ENCODE peak calls at places on chromosome 7, in six cellular contexts. N is DMS153, W is RPMI8226, A is RWPE1, I is occipital lobe, T is NCI-H226. C is an unnamed sample.

GRCh38 chr7:115634633-115635032 is 395.9 kb downstream of the TFEC start:
- DNase-seq in N (peak; percentile 87), W (no peak), A (peak; percentile 4), I (no peak), T (peak; percentile 49), C (no peak)

GRCh38 chr7:71612892-71613291 is 480.9 kb downstream of the GALNT17 start:
- DNase-seq in N (no peak), W (no peak), A (no peak), I (peak; percentile 7), T (no peak), C (no peak)

GRCh38 chr7:159046300-159046699 is 98.4 kb downstream of the VIPR2 start:
- DNase-seq in N (no peak), W (no peak), A (no peak), I (no peak), T (no peak), C (no peak)

GRCh38 chr7:106283831-106284515 is 810 bp downstream of the NAMPT start:
- DNase-seq in N (no peak), W (peak; percentile 67), A (peak; percentile 14), I (peak; percentile 42), T (peak; percentile 10), C (peak; percentile 29)

GRCh38 chr7:38736135-38736534 is 105.0 kb upstream of the AMPH start:
- DNase-seq in N (no peak), W (no peak), A (no peak), I (no peak), T (no peak), C (no peak)

GRCh38 chr7:27972272-27972671 is 208.3 kb downstream of the JAZF1 start:
- DNase-seq in N (no peak), W (no peak), A (no peak), I (no peak), T (no peak), C (no peak)

GRCh38 chr7:17447728-17448478 is 149.5 kb downstream of the AHR start:
- DNase-seq in N (no peak), W (no peak), A (no peak), I (no peak), T (no peak), C (no peak)

GRCh38 chr7:51066405-51066882 is 250.2 kb downstream of the COBL start:
- DNase-seq in N (no peak), W (no peak), A (no peak), I (no peak), T (no peak), C (no peak)

GRCh38 chr7:41189866-41190265 is 513.0 kb downstream of the INHBA start:
- DNase-seq in N (no peak), W (no peak), A (peak; percentile 77), I (no peak), T (peak; percentile 96), C (no peak)

GRCh38 chr7:2981103-2981480 is 62.6 kb downstream of the CARD11 start:
- DNase-seq in N (no peak), W (no peak), A (no peak), I (no peak), T (no peak), C (no peak)

GRCh38 chr7:105838273-105839141 is 37.9 kb downstream of the ATXN7L1 start:
- DNase-seq in N (peak; percentile 32), W (no peak), A (peak; percentile 22), I (peak; percentile 7), T (peak; percentile 79), C (peak; percentile 68)

GRCh38 chr7:49400891-49401550 is 372.4 kb upstream of the VWC2 start:
- DNase-seq in N (no peak), W (no peak), A (peak; percentile 34), I (no peak), T (no peak), C (no peak)

GRCh38 chr7:148782757-148783456 is 84.2 kb downstream of the CUL1 start:
- DNase-seq in N (no peak), W (no peak), A (no peak), I (no peak), T (no peak), C (no peak)

GRCh38 chr7:84294907-84295455 is 100.4 kb upstream of the SEMA3A start:
- DNase-seq in N (no peak), W (no peak), A (no peak), I (no peak), T (no peak), C (no peak)

GRCh38 chr7:49855281-49855980 is 82.0 kb downstream of the VWC2 start:
- DNase-seq in N (no peak), W (no peak), A (no peak), I (no peak), T (no peak), C (no peak)

GRCh38 chr7:132650498-132650897 is 74.2 kb upstream of the PLXNA4 start:
- DNase-seq in N (no peak), W (no peak), A (peak; percentile 46), I (no peak), T (peak; percentile 76), C (no peak)

GRCh38 chr7:145845345-145845744 is 271.3 kb upstream of the CNTNAP2 start:
- DNase-seq in N (no peak), W (peak; percentile 48), A (no peak), I (no peak), T (no peak), C (no peak)

GRCh38 chr7:117169907-117170306 is 153.0 kb downstream of the WNT2 start:
- DNase-seq in N (peak; percentile 6), W (no peak), A (peak; percentile 34), I (no peak), T (no peak), C (no peak)

GRCh38 chr7:45181286-45181960 is 23.8 kb downstream of the RAMP3 start:
- DNase-seq in N (no peak), W (no peak), A (no peak), I (no peak), T (no peak), C (no peak)

GRCh38 chr7:137091396-137091795 is 222.9 kb downstream of the CHRM2 start:
- DNase-seq in N (no peak), W (no peak), A (no peak), I (no peak), T (no peak), C (peak; percentile 62)

GRCh38 chr7:134778941-134779740 is at the start of gene CALD1:
- DNase-seq in N (no peak), W (no peak), A (peak; percentile 89), I (peak; percentile 9), T (peak; percentile 92), C (peak; percentile 57)

GRCh38 chr7:135704074-135704473 is 23.9 kb downstream of the SLC13A4 start:
- DNase-seq in N (no peak), W (no peak), A (no peak), I (no peak), T (no peak), C (no peak)

GRCh38 chr7:70347463-70347855 is 749.2 kb downstream of the AUTS2 start:
- DNase-seq in N (no peak), W (no peak), A (no peak), I (no peak), T (no peak), C (no peak)

GRCh38 chr7:51045319-51046102 is 262.8 kb upstream of the GRB10 start:
- DNase-seq in N (no peak), W (no peak), A (peak; percentile 92), I (no peak), T (peak; percentile 90), C (no peak)

GRCh38 chr7:158620418-158620817 is 32.8 kb upstream of the PTPRN2 start:
- DNase-seq in N (no peak), W (no peak), A (no peak), I (no peak), T (no peak), C (no peak)

GRCh38 chr7:127938588-127938987 is 92.6 kb downstream of the LRRC4 start:
- DNase-seq in N (no peak), W (no peak), A (peak; percentile 60), I (no peak), T (peak; percentile 70), C (no peak)

GRCh38 chr7:1676550-1677071 is 6.5 kb downstream of the ELFN1 start:
- DNase-seq in N (no peak), W (no peak), A (no peak), I (no peak), T (no peak), C (no peak)

GRCh38 chr7:26293569-26294308 is 2.1 kb downstream of the SNX10 start:
- DNase-seq in N (no peak), W (peak; percentile 10), A (no peak), I (no peak), T (no peak), C (no peak)

GRCh38 chr7:137590686-137591255 is 247.2 kb upstream of the PTN start:
- DNase-seq in N (no peak), W (no peak), A (no peak), I (no peak), T (no peak), C (no peak)

GRCh38 chr7:115676080-115676479 is 354.5 kb downstream of the TFEC start:
- DNase-seq in N (peak; percentile 32), W (no peak), A (peak; percentile 5), I (no peak), T (no peak), C (peak; percentile 15)

GRCh38 chr7:90736968-90737939 is 141.1 kb downstream of the CDK14 start:
- DNase-seq in N (no peak), W (peak; percentile 87), A (no peak), I (no peak), T (no peak), C (no peak)

C was measured in BE2C.